ENCODE peak calls at places on chromosomes 1 and 21, in four cellular contexts. O is HepG2, L is K562, Y is GM12878. M is an unnamed sample.

GRCh38 chr1:202553560-202554038 is 156.7 kb downstream of the SYT2 start:
- DNase-seq in O (no peak), L (peak), Y (peak), M (no peak)

GRCh38 chr1:225368036-225368552 is 59.7 kb downstream of the LBR start:
- DNase-seq in O (no peak), L (no peak), Y (no peak), M (no peak)

GRCh38 chr1:74193908-74194307 is 4.1 kb downstream of the LRRIQ3 start:
- DNase-seq in O (peak), L (no peak), Y (no peak), M (no peak)

GRCh38 chr1:77538956-77539509 is 143.4 kb downstream of the ZZZ3 start:
- DNase-seq in O (peak), L (no peak), Y (no peak), M (no peak)

GRCh38 chr21:45768011-45768740 is 124.7 kb downstream of the PCBP3 start:
- DNase-seq in O (no peak), L (no peak), Y (no peak), M (no peak)

GRCh38 chr1:106746448-106747085 is 309.9 kb upstream of the PRMT6 start:
- DNase-seq in O (no peak), L (no peak), Y (no peak), M (no peak)

GRCh38 chr1:197285526-197286217 is 17.6 kb downstream of the CRB1 start:
- DNase-seq in O (no peak), L (no peak), Y (no peak), M (no peak)

GRCh38 chr1:14857436-14858195 is 259.1 kb downstream of the KAZN start:
- DNase-seq in O (no peak), L (no peak), Y (no peak), M (no peak)

GRCh38 chr1:59900640-59901039 is 25.9 kb downstream of the CYP2J2 start:
- DNase-seq in O (no peak), L (no peak), Y (no peak), M (peak)

GRCh38 chr1:170518965-170519364 is 13.0 kb upstream of the GORAB start:
- DNase-seq in O (no peak), L (no peak), Y (no peak), M (no peak)

GRCh38 chr1:4174291-4175200 is 274.5 kb upstream of the C1orf174 start:
- DNase-seq in O (no peak), L (peak), Y (no peak), M (peak)

GRCh38 chr1:148353461-148354283 is 129.4 kb downstream of the PPIAL4G start:
- DNase-seq in O (peak), L (peak), Y (no peak), M (peak)

GRCh38 chr21:29297483-29298347 is 1.0 kb upstream of the BACH1 start:
- DNase-seq in O (no peak), L (no peak), Y (no peak), M (no peak)

GRCh38 chr1:18630511-18631495 is at the start of gene PAX7:
- DNase-seq in O (no peak), L (no peak), Y (no peak), M (peak)

GRCh38 chr1:36380003-36380631 is 5.6 kb downstream of the STK40 start:
- DNase-seq in O (peak), L (no peak), Y (no peak), M (no peak)

GRCh38 chr1:228345201-228345930 is 61.3 kb downstream of the TRIM11 start:
- DNase-seq in O (no peak), L (no peak), Y (no peak), M (no peak)

GRCh38 chr1:156342556-156342955 is 4.2 kb downstream of the TSACC start:
- DNase-seq in O (no peak), L (no peak), Y (no peak), M (no peak)

GRCh38 chr1:47881505-47882442 is 115.4 kb downstream of the TRABD2B start:
- DNase-seq in O (no peak), L (no peak), Y (no peak), M (no peak)

GRCh38 chr1:24793762-24794161 is 48.5 kb downstream of the CLIC4 start:
- DNase-seq in O (no peak), L (no peak), Y (no peak), M (no peak)

GRCh38 chr1:211737115-211738035 is 62.0 kb upstream of the NEK2 start:
- DNase-seq in O (no peak), L (no peak), Y (no peak), M (no peak)

GRCh38 chr1:241250465-241250864 is 106.5 kb downstream of the RGS7 start:
- DNase-seq in O (no peak), L (no peak), Y (no peak), M (no peak)

GRCh38 chr1:238005116-238005515 is 114.4 kb upstream of the ZP4 start:
- DNase-seq in O (no peak), L (no peak), Y (no peak), M (no peak)

GRCh38 chr1:98119793-98120192 is 199.0 kb upstream of the DPYD start:
- DNase-seq in O (no peak), L (no peak), Y (no peak), M (peak)

GRCh38 chr1:221776495-221777413 is 34.9 kb upstream of the DUSP10 start:
- DNase-seq in O (no peak), L (no peak), Y (peak), M (no peak)

GRCh38 chr1:14926214-14926613 is 227.3 kb upstream of the TMEM51 start:
- DNase-seq in O (no peak), L (no peak), Y (no peak), M (no peak)

GRCh38 chr1:71796044-71796443 is 486.3 kb downstream of the NEGR1 start:
- DNase-seq in O (no peak), L (no peak), Y (no peak), M (no peak)

GRCh38 chr21:44455524-44456206 is 355 bp downstream of the LRRC3 start:
- DNase-seq in O (no peak), L (peak), Y (no peak), M (peak)

GRCh38 chr1:2925923-2926322 is 95.3 kb upstream of the ACTRT2 start:
- DNase-seq in O (no peak), L (no peak), Y (no peak), M (no peak)

GRCh38 chr1:3869751-3870301 is 12.6 kb downstream of the DFFB start:
- DNase-seq in O (no peak), L (peak), Y (no peak), M (peak)

GRCh38 chr1:222880586-222880985 is 65.7 kb downstream of the DISP1 start:
- DNase-seq in O (no peak), L (no peak), Y (no peak), M (no peak)

GRCh38 chr1:109192433-109192832 is 21.3 kb upstream of the SARS1 start:
- DNase-seq in O (no peak), L (no peak), Y (no peak), M (no peak)

GRCh38 chr1:213326666-213327317 is 275.8 kb downstream of the RPS6KC1 start:
- DNase-seq in O (no peak), L (no peak), Y (no peak), M (no peak)

GRCh38 chr21:35099310-35099709 is 50.2 kb upstream of the RUNX1 start:
- DNase-seq in O (no peak), L (no peak), Y (no peak), M (no peak)
- TF ChIP-seq FOXK2 in O (no peak), L (no peak), Y (no peak), M (no peak)

DNA sequence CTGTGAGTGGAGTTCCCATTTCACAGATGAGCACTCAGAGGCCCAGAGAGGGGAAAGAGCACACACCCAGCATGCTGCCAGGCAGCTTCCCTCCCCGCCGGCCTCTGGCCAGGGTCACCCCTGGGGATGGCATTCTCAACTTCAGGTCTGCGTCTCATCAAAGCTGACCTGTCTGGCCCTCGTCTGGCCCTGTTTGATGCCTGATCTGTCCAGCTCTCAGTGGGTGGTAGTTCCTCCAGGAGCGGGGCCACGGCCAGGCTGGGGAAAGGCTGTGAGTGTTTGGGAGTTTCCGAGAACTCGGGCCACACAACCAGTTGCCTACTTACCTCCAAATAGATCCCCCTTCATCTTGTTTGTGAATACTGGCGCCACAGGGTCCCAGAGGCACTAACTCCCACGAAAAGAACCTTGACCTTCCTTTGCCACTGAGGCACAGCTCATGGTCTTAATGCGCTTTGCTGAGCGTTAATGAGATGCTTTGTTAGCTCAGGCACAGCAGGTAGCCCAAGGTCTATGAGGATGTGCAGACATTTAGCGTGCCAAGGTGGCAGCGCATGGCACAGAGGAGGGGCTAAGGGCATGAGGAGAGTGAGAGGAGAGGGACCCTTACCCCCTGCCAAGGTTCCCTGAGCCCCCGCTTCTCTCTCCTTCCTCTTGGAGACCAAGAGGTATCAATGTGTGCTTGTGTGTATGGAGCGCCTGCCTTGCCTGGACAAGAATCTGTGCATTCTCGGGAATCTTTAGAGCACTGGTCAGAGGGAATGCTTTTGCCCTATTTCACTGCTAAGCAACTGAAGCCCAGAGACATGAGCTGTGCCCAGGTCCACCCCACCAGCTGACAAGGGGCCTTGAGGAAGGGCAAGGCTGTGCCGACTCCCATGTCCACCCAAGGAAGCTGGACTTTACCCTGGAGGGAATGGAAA is 61.2 kb downstream of the DISP3 start:
- DNase-seq in O (no peak), L (no peak), Y (no peak), M (no peak)
- TF ChIP-seq TARDBP in O (no peak), L (no peak), Y (no peak), M (no peak)

GRCh38 chr1:180269848-180270766 is 40.0 kb downstream of the LHX4 start:
- DNase-seq in O (peak), L (no peak), Y (no peak), M (no peak)
- TF ChIP-seq FOXK2 in O (no peak), L (no peak), Y (no peak), M (no peak)

DNA sequence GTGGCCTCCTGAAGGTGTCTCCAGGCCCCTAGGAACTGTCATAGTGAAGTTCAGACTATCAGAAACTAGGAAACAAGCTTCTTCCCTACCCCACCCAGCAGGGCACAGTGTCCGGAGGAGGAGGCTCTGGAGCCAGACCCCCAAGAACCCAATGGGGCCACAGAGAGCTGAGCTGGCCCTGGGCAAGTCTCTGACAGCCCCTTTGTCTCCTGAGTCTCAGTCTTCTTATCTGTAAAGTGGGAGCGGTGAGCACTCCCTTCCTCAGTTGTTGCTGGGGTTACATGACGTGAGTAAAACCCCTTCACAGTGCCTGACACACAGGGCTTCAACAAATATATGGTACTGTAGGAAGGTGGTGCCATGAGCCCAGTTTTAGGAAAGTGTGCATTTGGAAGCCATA is 675.8 kb downstream of the MATN1 start:
- DNase-seq in O (no peak), L (no peak), Y (no peak), M (no peak)
- TF ChIP-seq TARDBP in O (no peak), L (no peak), Y (no peak), M (no peak)

DNA sequence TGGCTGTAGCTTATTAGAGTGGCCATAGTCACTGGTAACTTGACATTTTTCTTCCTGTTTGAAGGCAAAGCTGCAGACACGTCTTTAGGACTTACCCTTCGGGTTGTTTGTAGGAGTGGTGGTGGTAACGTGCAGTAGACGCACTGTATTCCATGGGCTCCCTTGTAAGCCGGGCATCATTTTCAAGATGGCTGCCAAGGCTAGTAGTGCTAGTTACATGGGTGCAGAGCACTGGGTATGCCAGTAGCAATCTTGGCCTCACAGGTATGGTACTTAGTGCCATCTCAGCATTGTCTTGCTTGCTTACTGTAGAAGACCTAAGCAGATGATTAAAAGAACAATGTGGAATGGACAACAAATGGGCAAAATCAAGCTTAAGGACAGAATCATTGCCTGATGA is 1.9 kb downstream of the YBX1 start:
- DNase-seq in O (peak), L (no peak), Y (no peak), M (peak)
- TF ChIP-seq FOXK2 in O (no peak), L (no peak), Y (no peak), M (no peak)

DNA sequence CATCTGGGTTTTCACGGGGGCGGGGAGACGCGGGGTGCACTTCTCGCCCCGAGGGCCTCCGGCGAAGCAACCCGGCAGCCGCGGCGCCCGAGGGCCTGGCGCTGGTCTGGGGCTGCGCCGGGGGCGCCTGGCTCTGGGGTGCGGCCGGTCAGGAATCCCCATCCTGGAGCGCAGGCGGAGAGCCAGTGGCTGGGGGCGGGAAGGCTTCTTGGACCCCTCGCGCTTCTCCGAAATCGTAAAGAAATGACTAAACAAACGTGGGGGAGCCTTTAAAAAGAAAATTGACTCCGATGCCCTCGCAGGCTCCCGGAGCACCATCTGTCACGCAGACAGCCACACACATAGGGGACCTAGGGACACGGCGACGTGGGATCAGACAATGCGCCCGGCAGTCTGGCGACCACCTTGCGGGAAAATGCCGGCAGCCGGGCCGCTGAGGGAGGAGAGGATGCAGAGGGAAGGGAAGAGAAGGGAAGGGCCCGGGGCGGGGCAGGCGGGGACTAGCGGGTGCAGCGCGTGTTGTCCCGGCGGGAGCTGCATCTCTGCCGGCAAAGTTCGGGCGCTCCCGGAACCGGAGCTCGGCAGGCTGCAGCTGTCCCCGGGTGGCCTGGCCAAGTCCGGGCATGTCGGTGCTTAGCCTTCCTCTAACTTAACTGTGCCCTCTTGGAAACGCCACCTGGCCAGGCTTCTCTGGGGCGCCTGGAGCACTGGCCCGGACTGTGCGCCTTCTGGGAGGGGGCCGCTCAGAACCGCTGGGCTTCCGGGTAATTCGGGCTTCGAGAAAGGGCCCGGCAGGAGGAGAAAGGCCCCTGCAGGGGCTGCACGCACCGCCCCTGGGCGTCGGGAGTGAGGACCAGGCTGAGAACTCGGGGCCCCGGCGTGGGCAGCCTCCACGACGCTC is 1.9 kb downstream of the NHLH2 start:
- DNase-seq in O (no peak), L (no peak), Y (no peak), M (peak)
- TF ChIP-seq TARDBP in O (no peak), L (no peak), Y (no peak), M (no peak)

GRCh38 chr1:173330149-173330951 is 123.2 kb upstream of the TNFSF4 start:
- DNase-seq in O (no peak), L (peak), Y (no peak), M (no peak)
- TF ChIP-seq FOXK2 in O (no peak), L (no peak), Y (no peak), M (no peak)

M was measured in HEK293T.